ENCODE peak calls at places on chromosomes 3 and 15, in six cellular contexts. C is pancreas, Z is BJ, N is astrocyte of the spinal cord, H is uterus, Q is lung. B is an unnamed sample.

GRCh38 chr15:83206387-83206970 is 1.1 kb downstream of the HDGFL3 start:
- DNase-seq in C (peak), N (peak), Z (no peak), Q (no peak), H (no peak), B (no peak)

GRCh38 chr3:177523991-177524438 is 326.7 kb upstream of the TBL1XR1 start:
- DNase-seq in Q (no peak), C (no peak), H (no peak), N (no peak), Z (no peak), B (no peak)

GRCh38 chr15:85527907-85528306 is 147.5 kb downstream of the AKAP13 start:
- DNase-seq in H (no peak), N (peak), C (no peak), Z (peak), Q (no peak), B (no peak)

GRCh38 chr3:45417949-45418847 is 29.8 kb downstream of the LARS2 start:
- DNase-seq in H (no peak), N (no peak), Q (no peak), C (peak), Z (no peak), B (peak)

GRCh38 chr15:75921732-75922703 is 18.3 kb downstream of the FBXO22 start:
- DNase-seq in Z (no peak), N (peak), C (peak), H (peak), Q (peak), B (peak)

GRCh38 chr3:125116311-125117069 is 60.7 kb upstream of the HEG1 start:
- DNase-seq in Q (no peak), C (peak), Z (peak), N (peak), H (no peak), B (no peak)

GRCh38 chr3:150408232-150409124 is at the start of gene TSC22D2:
- DNase-seq in N (peak), Q (peak), C (peak), H (peak), Z (peak), B (peak)

GRCh38 chr3:65894679-65895078 is 144.0 kb downstream of the MAGI1 start:
- DNase-seq in N (no peak), Q (no peak), Z (peak), H (no peak), C (no peak), B (no peak)

GRCh38 chr3:32557640-32558352 is 12.9 kb downstream of the DYNC1LI1 start:
- DNase-seq in Q (no peak), Z (no peak), N (no peak), H (no peak), C (no peak), B (no peak)

GRCh38 chr3:8441969-8442559 is 59.6 kb upstream of the LMCD1 start:
- DNase-seq in C (peak), Z (no peak), Q (peak), H (peak), N (peak), B (no peak)

GRCh38 chr3:120450261-120450913 is 405 bp downstream of the FSTL1 start:
- DNase-seq in Q (no peak), N (peak), H (peak), Z (no peak), C (peak), B (peak)

GRCh38 chr3:33658971-33659848 is 58.8 kb downstream of the CLASP2 start:
- DNase-seq in C (peak), Z (peak), Q (peak), H (peak), N (peak), B (peak)

GRCh38 chr15:57555270-57555669 is 36.4 kb upstream of the MYZAP start:
- DNase-seq in Z (no peak), H (no peak), Q (no peak), C (peak), N (no peak), B (no peak)

GRCh38 chr3:86801921-86802320 is 189.0 kb downstream of the VGLL3 start:
- DNase-seq in Z (no peak), Q (no peak), C (no peak), H (no peak), N (peak), B (no peak)

GRCh38 chr15:100437261-100437660 is 91.5 kb downstream of the CERS3 start:
- DNase-seq in Z (no peak), Q (no peak), H (no peak), C (no peak), N (no peak), B (no peak)

GRCh38 chr3:38018296-38019266 is 10.9 kb downstream of the PLCD1 start:
- DNase-seq in Q (no peak), N (no peak), C (no peak), Z (no peak), H (no peak), B (no peak)

GRCh38 chr3:71614869-71615268 is 31.3 kb upstream of the FOXP1 start:
- DNase-seq in N (no peak), Z (no peak), Q (no peak), H (no peak), C (no peak), B (no peak)

GRCh38 chr15:52805351-52806283 is 15.5 kb upstream of the ONECUT1 start:
- DNase-seq in Q (no peak), C (peak), N (no peak), H (no peak), Z (no peak), B (no peak)

GRCh38 chr15:90479656-90480055 is 50.1 kb upstream of the CRTC3 start:
- DNase-seq in H (no peak), C (peak), N (peak), Z (no peak), Q (peak), B (peak)

GRCh38 chr15:28984421-28985375 is 98.9 kb downstream of the APBA2 start:
- DNase-seq in C (no peak), N (peak), H (no peak), Q (no peak), Z (no peak), B (no peak)

GRCh38 chr3:108202080-108202479 is 20.1 kb downstream of the IFT57 start:
- DNase-seq in N (no peak), Q (no peak), Z (no peak), H (no peak), C (no peak), B (no peak)

GRCh38 chr15:51853987-51854386 is 24.5 kb downstream of the TMOD3 start:
- DNase-seq in Z (no peak), C (no peak), N (no peak), Q (no peak), H (no peak), B (no peak)

GRCh38 chr15:76336254-76337046 is at the start of gene ISL2:
- DNase-seq in C (peak), Z (peak), N (peak), H (no peak), Q (peak), B (peak)

GRCh38 chr3:36650271-36650671 is 114.1 kb downstream of the DCLK3 start:
- DNase-seq in H (no peak), Q (no peak), Z (peak), C (no peak), N (peak), B (no peak)

GRCh38 chr3:160314949-160315348 is 84.1 kb downstream of the IFT80 start:
- DNase-seq in Z (no peak), C (no peak), H (no peak), N (no peak), Q (no peak), B (no peak)

GRCh38 chr3:46977811-46978195 is 1.3 kb upstream of the CCDC12 start:
- DNase-seq in N (no peak), Z (no peak), Q (no peak), C (no peak), H (no peak), B (no peak)

GRCh38 chr15:78933187-78934062 is 11.4 kb downstream of the CTSH start:
- DNase-seq in C (no peak), N (no peak), Q (no peak), H (no peak), Z (no peak), B (no peak)

GRCh38 chr3:30768703-30769550 is 125.5 kb downstream of the GADL1 start:
- DNase-seq in H (peak), N (peak), Z (no peak), Q (peak), C (peak), B (peak)

GRCh38 chr3:138881233-138881632 is 46.5 kb upstream of the PIK3CB start:
- DNase-seq in Q (no peak), H (no peak), Z (no peak), C (no peak), N (no peak), B (no peak)

GRCh38 chr15:80219955-80220354 is 32.1 kb downstream of the CTXND1 start:
- DNase-seq in H (no peak), Z (no peak), C (no peak), N (no peak), Q (no peak), B (no peak)

GRCh38 chr15:80211976-80212375 is 40.0 kb downstream of the CTXND1 start:
- DNase-seq in C (no peak), N (no peak), Q (no peak), H (no peak), Z (no peak), B (no peak)

GRCh38 chr15:80216911-80217310 is 35.1 kb downstream of the CTXND1 start:
- DNase-seq in Q (peak), Z (no peak), H (no peak), C (no peak), N (no peak), B (no peak)

GRCh38 chr15:80214979-80215378 is 37.0 kb downstream of the CTXND1 start:
- DNase-seq in C (no peak), N (no peak), H (no peak), Z (no peak), Q (no peak), B (no peak)

GRCh38 chr15:80217327-80217900 is 34.6 kb downstream of the CTXND1 start:
- DNase-seq in Z (no peak), H (no peak), C (no peak), N (no peak), Q (peak), B (no peak)
- TF ChIP-seq CTCF in Z (no peak), H (no peak), C (no peak), N (no peak), Q (no peak), B (no peak)

GRCh38 chr3:195266428-195266827 is 4.5 kb downstream of the XXYLT1 start:
- DNase-seq in N (no peak), C (no peak), Z (no peak), H (no peak), Q (no peak), B (no peak)
- TF ChIP-seq CTCF in N (no peak), C (no peak), Z (no peak), H (no peak), Q (no peak), B (no peak)

DNA sequence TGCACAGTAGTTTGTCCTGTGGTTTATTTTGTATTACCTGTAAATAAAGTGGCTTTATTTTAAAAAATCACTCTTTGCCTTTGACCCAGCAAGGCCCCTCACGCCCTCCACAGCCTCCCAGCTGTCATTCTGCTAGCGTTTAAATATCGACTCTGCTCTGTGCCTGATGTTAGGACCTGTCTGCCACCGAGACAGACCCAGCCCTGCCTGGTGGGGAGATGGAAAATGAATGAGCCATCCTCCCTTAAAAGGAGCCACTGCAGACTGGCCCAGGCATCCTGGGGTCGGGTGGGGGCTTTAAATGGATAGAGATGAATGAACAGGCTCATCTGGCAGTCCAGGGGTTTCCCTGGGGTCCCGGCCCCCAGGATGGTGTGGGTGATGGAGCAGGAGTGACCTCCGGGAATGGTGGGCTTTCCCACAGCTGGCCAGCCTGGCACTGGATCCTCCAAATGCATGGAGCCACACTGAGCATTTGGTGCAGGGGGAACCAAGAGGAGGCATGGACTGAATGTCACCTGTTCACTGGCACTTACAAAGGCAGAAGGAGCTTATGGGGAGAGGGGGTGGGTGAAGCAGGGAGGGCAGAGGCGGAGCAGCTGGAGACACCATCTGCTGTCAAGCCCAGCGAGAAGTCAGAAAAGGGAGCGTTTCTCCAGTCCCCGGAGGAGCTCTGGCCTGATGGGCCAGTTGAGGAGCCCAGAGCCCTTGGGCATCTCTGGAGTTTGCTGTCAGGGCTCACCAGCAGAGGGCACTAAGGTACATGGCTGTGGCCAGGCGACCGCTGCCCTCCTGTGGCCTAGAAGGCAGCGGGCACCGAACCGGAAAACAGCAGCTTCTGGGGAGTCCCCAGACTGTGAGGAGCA is 11.9 kb downstream of the GRM2 start:
- DNase-seq in N (peak), Z (no peak), C (peak), Q (no peak), H (no peak), B (peak)
- TF ChIP-seq CTCF in N (peak), Z (peak), C (peak), Q (peak), H (no peak), B (peak)

DNA sequence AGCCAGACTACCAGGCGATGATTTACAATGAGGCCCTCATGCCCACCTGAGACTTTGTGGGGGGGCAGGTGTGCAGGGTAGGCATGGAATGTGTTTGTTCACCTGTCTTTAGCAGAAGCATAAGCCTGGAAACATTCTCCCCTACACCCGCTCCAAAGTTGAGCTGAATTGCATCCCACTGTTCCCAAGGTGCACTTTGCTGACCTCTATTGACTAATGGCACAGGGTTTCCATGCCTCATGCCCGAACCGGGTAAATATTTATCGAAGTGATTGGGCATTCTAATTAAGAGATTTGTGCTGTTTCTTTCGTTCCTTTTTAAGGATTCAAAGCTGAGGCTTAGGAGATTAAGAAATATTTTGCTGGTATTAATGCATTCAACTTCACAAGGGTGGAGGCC is 6.5 kb upstream of the TLE3 start:
- DNase-seq in Q (no peak), N (no peak), H (no peak), C (no peak), Z (no peak), B (no peak)
- TF ChIP-seq CTCF in Q (no peak), N (no peak), H (no peak), C (no peak), Z (no peak), B (no peak)